ENCODE peak calls at places on chromosomes 7 and 10, in five cellular contexts. G, V, F, J and H are unnamed samples.

GRCh38 chr10:133160813-133161471 is 923 bp downstream of the KNDC1 start:
- DNase-seq in G (no peak), V (no peak), F (peak), J (no peak), H (peak)

GRCh38 chr10:22246680-22247391 is 29.0 kb upstream of the EBLN1 start:
- DNase-seq in G (peak), V (no peak), F (no peak), J (no peak), H (no peak)

GRCh38 chr7:18890134-18890533 is 227.3 kb downstream of the TWIST1 start:
- DNase-seq in G (no peak), V (no peak), F (no peak), J (no peak), H (no peak)

GRCh38 chr7:77796960-77797359 is 1.3 kb downstream of the TMEM60 start:
- DNase-seq in G (no peak), V (no peak), F (no peak), J (no peak), H (no peak)

GRCh38 chr10:67518756-67519155 is 177.2 kb downstream of the CTNNA3 start:
- DNase-seq in G (no peak), V (no peak), F (no peak), J (no peak), H (no peak)

GRCh38 chr10:21516270-21517131 is 9.0 kb downstream of the SKIDA1 start:
- DNase-seq in G (no peak), V (no peak), F (peak), J (peak), H (peak)

GRCh38 chr7:36283711-36284130 is 105.9 kb upstream of the ANLN start:
- DNase-seq in G (no peak), V (no peak), F (peak), J (peak), H (peak)

GRCh38 chr10:44978570-44979280 is at the start of gene DEPP1:
- DNase-seq in G (peak), V (peak), F (peak), J (peak), H (peak)

GRCh38 chr7:36726311-36726710 is 2.0 kb upstream of the AOAH start:
- DNase-seq in G (no peak), V (no peak), F (no peak), J (no peak), H (no peak)

GRCh38 chr10:43888551-43888950 is 239.9 kb upstream of the ZNF32 start:
- DNase-seq in G (no peak), V (no peak), F (no peak), J (no peak), H (no peak)

GRCh38 chr10:130137077-130137448 is 872 bp downstream of the GLRX3 start:
- DNase-seq in G (no peak), V (no peak), F (no peak), J (no peak), H (no peak)

GRCh38 chr7:74306737-74307469 is 17.7 kb downstream of the CLIP2 start:
- DNase-seq in G (no peak), V (no peak), F (no peak), J (peak), H (peak)

GRCh38 chr10:26214538-26215461 is 1.8 kb upstream of the GAD2 start:
- DNase-seq in G (no peak), V (no peak), F (no peak), J (no peak), H (no peak)

GRCh38 chr7:47937065-47937687 is 11.1 kb downstream of the PKD1L1 start:
- DNase-seq in G (no peak), V (no peak), F (no peak), J (no peak), H (no peak)

GRCh38 chr7:46115410-46115809 is 194.3 kb upstream of the IGFBP3 start:
- DNase-seq in G (no peak), V (no peak), F (no peak), J (no peak), H (no peak)

GRCh38 chr7:99219985-99220384 is 12.1 kb upstream of the KPNA7 start:
- DNase-seq in G (no peak), V (no peak), F (peak), J (no peak), H (peak)

GRCh38 chr10:63375859-63376258 is 89.9 kb downstream of the JMJD1C start:
- DNase-seq in G (no peak), V (no peak), F (no peak), J (no peak), H (no peak)

GRCh38 chr10:92571649-92572048 is 2.2 kb downstream of the IDE start:
- DNase-seq in G (no peak), V (no peak), F (no peak), J (no peak), H (no peak)

GRCh38 chr7:70113078-70113477 is 514.8 kb downstream of the AUTS2 start:
- DNase-seq in G (no peak), V (no peak), F (no peak), J (no peak), H (no peak)

GRCh38 chr10:107072028-107072427 is 92.5 kb downstream of the SORCS1 start:
- DNase-seq in G (no peak), V (no peak), F (no peak), J (no peak), H (no peak)

GRCh38 chr7:21169667-21170605 is 257.9 kb upstream of the SP4 start:
- DNase-seq in G (no peak), V (no peak), F (no peak), J (no peak), H (no peak)